ENCODE peak calls at places on chromosome 12, in seven cellular contexts. W is uterus, L is GM06990, G is GM23338, A is tibial artery, I is hepatocyte, Y is Karpas-422. V is an unnamed sample.

GRCh38 chr12:6925239-6925542 is 2.6 kb upstream of the ATN1 start:
- DNase-seq in G (no peak), Y (no peak), L (no peak), A (no peak), W (no peak), I (no peak), V (peak; percentile 70)

GRCh38 chr12:91380651-91381050 is 198.0 kb upstream of the DCN start:
- DNase-seq in I (no peak), W (no peak), G (no peak), Y (no peak), L (no peak), A (no peak), V (peak; percentile 51)

GRCh38 chr12:726281-727140 is 25.9 kb upstream of the WNK1 start:
- DNase-seq in I (peak; percentile 62), G (no peak), L (no peak), Y (no peak), A (no peak), W (no peak), V (no peak)

GRCh38 chr12:48000878-48001321 is 3.4 kb downstream of the COL2A1 start:
- DNase-seq in L (no peak), Y (no peak), A (peak; percentile 64), G (peak; percentile 84), I (peak; percentile 75), W (no peak), V (peak; percentile 76)

GRCh38 chr12:70556179-70556869 is 80.9 kb downstream of the PTPRB start:
- DNase-seq in I (no peak), W (no peak), Y (no peak), G (no peak), L (no peak), A (no peak), V (no peak)

GRCh38 chr12:3117628-3118027 is 40.4 kb downstream of the TSPAN9 start:
- DNase-seq in W (no peak), I (no peak), Y (no peak), L (no peak), G (no peak), A (no peak), V (no peak)

GRCh38 chr12:116717466-116718457 is 20.1 kb downstream of the SPRING1 start:
- DNase-seq in W (peak; percentile 65), A (peak; percentile 76), G (no peak), I (no peak), Y (no peak), L (no peak), V (no peak)

GRCh38 chr12:99087278-99087677 is 442.2 kb downstream of the APAF1 start:
- DNase-seq in G (peak; percentile 67), L (no peak), Y (no peak), A (no peak), I (no peak), W (no peak), V (peak; percentile 28)

GRCh38 chr12:74317741-74318140 is 219.9 kb upstream of the ATXN7L3B start:
- DNase-seq in Y (no peak), A (no peak), I (no peak), G (no peak), L (no peak), W (no peak), V (no peak)

GRCh38 chr12:121858662-121859572 is at the start of gene HPD:
- DNase-seq in W (peak; percentile 88), L (no peak), Y (no peak), G (peak; percentile 55), A (peak; percentile 95), I (peak; percentile 73), V (no peak)

GRCh38 chr12:94100990-94101901 is 47.1 kb upstream of the PLXNC1 start:
- DNase-seq in W (peak; percentile 72), I (peak; percentile 89), A (peak; percentile 85), L (peak; percentile 70), G (peak; percentile 87), Y (peak; percentile 85), V (peak; percentile 84)

GRCh38 chr12:98320026-98320425 is 195.4 kb upstream of the TMPO start:
- DNase-seq in Y (no peak), L (no peak), A (no peak), I (no peak), G (no peak), W (no peak), V (no peak)

GRCh38 chr12:124390442-124391116 is 95.7 kb downstream of the RFLNA start:
- DNase-seq in W (peak; percentile 84), L (peak; percentile 76), Y (peak; percentile 75), G (no peak), I (no peak), A (peak; percentile 87), V (no peak)

GRCh38 chr12:107115119-107115518 is 21.8 kb upstream of the CRY1 start:
- DNase-seq in A (no peak), Y (peak; percentile 58), I (no peak), W (no peak), G (no peak), L (no peak), V (no peak)

GRCh38 chr12:116556964-116557706 is 2.0 kb upstream of the MAP1LC3B2 start:
- DNase-seq in W (no peak), G (no peak), I (no peak), Y (no peak), A (no peak), L (no peak), V (no peak)

GRCh38 chr12:52195065-52195730 is 3.4 kb upstream of the KRT80 start:
- DNase-seq in Y (no peak), I (peak; percentile 49), W (peak; percentile 65), A (no peak), G (no peak), L (no peak), V (no peak)

GRCh38 chr12:55972906-55973597 is 826 bp upstream of the RAB5B start:
- DNase-seq in G (no peak), A (no peak), Y (peak; percentile 52), I (no peak), W (no peak), L (no peak), V (no peak)

GRCh38 chr12:131002271-131002670 is 48.6 kb downstream of the ADGRD1 start:
- DNase-seq in W (no peak), A (no peak), L (no peak), Y (no peak), I (no peak), G (no peak), V (no peak)

GRCh38 chr12:66365718-66366485 is 63.6 kb downstream of the HELB start:
- DNase-seq in I (no peak), Y (no peak), L (no peak), A (no peak), G (no peak), W (no peak), V (no peak)

GRCh38 chr12:123723011-123723410 is 10.9 kb downstream of the ATP6V0A2 start:
- DNase-seq in I (no peak), A (no peak), Y (no peak), G (no peak), L (no peak), W (no peak), V (no peak)

GRCh38 chr12:42574879-42575278 is 14.7 kb downstream of the PRICKLE1 start:
- DNase-seq in Y (no peak), L (no peak), G (no peak), W (no peak), A (no peak), I (no peak), V (no peak)

GRCh38 chr12:15558915-15559528 is 230.2 kb downstream of the EPS8 start:
- DNase-seq in A (no peak), L (no peak), I (no peak), Y (no peak), W (no peak), G (no peak), V (peak; percentile 48)

GRCh38 chr12:108318472-108319275 is 20.4 kb downstream of the CMKLR1 start:
- DNase-seq in A (no peak), L (no peak), W (no peak), I (no peak), Y (no peak), G (no peak), V (no peak)
- H3K36me3 ChIP-seq in A (no peaks in the 10 kb centered on the region), L (no peaks in the 10 kb centered on the region), W (no peaks in the 10 kb centered on the region), I (no peaks in the 10 kb centered on the region), Y (no peaks in the 10 kb centered on the region), G (no peaks in the 10 kb centered on the region), V (no peaks in the 10 kb centered on the region)

GRCh38 chr12:76055393-76055792 is 23.8 kb upstream of the PHLDA1 start:
- DNase-seq in L (no peak), W (no peak), I (no peak), G (peak; percentile 75), A (no peak), Y (no peak), V (no peak)
- H3K36me3 ChIP-seq in L (peaks cover 12% of the 10 kb centered on the region), W (no peaks in the 10 kb centered on the region), I (no peaks in the 10 kb centered on the region), G (peaks cover 57% of the 10 kb centered on the region), A (peaks cover 93% of the 10 kb centered on the region), Y (peaks cover 80% of the 10 kb centered on the region), V (peaks cover 95% of the 10 kb centered on the region)

DNA sequence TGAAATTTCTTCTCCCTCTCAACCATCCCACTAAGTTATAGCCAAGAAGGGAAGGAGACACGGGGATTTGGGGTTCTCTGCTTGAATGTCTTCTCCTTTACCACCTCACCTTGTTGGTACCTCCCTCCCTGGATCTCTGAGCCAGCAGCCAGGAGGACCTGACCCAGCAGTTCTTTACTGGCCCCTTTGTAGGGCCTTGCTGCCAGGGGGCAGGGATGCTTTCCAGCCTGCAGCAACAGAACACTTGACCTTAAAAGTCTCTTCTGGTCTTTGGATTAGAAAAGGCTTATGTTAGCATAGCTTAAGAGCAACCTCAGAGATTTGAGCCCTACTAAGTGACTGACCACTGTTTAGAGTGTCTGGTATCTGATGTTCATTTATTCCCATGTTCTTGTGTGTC is 10.4 kb downstream of the MLEC start:
- DNase-seq in I (no peak), L (no peak), W (no peak), G (no peak), Y (no peak), A (no peak), V (no peak)
- H3K36me3 ChIP-seq in I (peaks cover 8% of the 10 kb centered on the region), L (peaks cover 37% of the 10 kb centered on the region), W (no peaks in the 10 kb centered on the region), G (peaks cover 56% of the 10 kb centered on the region), Y (peaks cover 69% of the 10 kb centered on the region), A (peaks cover 86% of the 10 kb centered on the region), V (peaks cover 81% of the 10 kb centered on the region)

GRCh38 chr12:132668191-132669088 is 18.7 kb downstream of the POLE start:
- DNase-seq in W (no peak), G (no peak), L (no peak), I (no peak), Y (no peak), A (peak; percentile 54), V (no peak)
- H3K36me3 ChIP-seq in W (no peaks in the 10 kb centered on the region), G (peaks cover 46% of the 10 kb centered on the region), L (peaks cover 30% of the 10 kb centered on the region), I (no peaks in the 10 kb centered on the region), Y (peaks cover 31% of the 10 kb centered on the region), A (peaks cover 100% of the 10 kb centered on the region), V (peaks cover 92% of the 10 kb centered on the region)

V was measured in A673.